ENCODE peak calls at places on chromosomes 3 and 15, in five cellular contexts. U is AG10803, R is retinal pigment epithelial cell, B is A549, O is fibroblast of the aortic adventitia. A is an unnamed sample.

GRCh38 chr3:177777699-177778098 is 580.4 kb upstream of the TBL1XR1 start:
- DNase-seq in U (peak), R (no peak), O (peak), B (peak), A (peak)

GRCh38 chr3:67296039-67296892 is 298.2 kb downstream of the KBTBD8 start:
- DNase-seq in B (no peak), U (no peak), R (no peak), O (no peak), A (no peak)

GRCh38 chr15:63089260-63090043 is 32.2 kb upstream of the LACTB start:
- DNase-seq in R (no peak), O (peak), U (peak), B (peak), A (peak)

GRCh38 chr3:9778518-9779129 is 8.9 kb upstream of the CAMK1 start:
- DNase-seq in B (no peak), U (peak), R (no peak), O (no peak), A (peak)

GRCh38 chr15:73593278-73594074 is 39.7 kb downstream of the NPTN start:
- DNase-seq in U (no peak), O (no peak), B (no peak), R (no peak), A (no peak)

GRCh38 chr3:61111764-61112163 is 139.5 kb downstream of the FHIT start:
- DNase-seq in R (no peak), O (no peak), U (no peak), B (no peak), A (no peak)

GRCh38 chr15:51706347-51706746 is 25.0 kb downstream of the SCG3 start:
- DNase-seq in O (peak), R (no peak), U (peak), B (no peak), A (peak)

GRCh38 chr3:56190130-56190529 is 278.1 kb downstream of the ERC2 start:
- DNase-seq in R (no peak), U (no peak), B (no peak), O (no peak), A (no peak)

GRCh38 chr3:11601446-11602241 is 42.1 kb downstream of the VGLL4 start:
- DNase-seq in B (no peak), R (no peak), U (peak), O (peak), A (peak)

GRCh38 chr15:35624881-35625280 is 78.9 kb upstream of the DPH6 start:
- DNase-seq in O (peak), U (peak), R (peak), B (no peak), A (peak)

GRCh38 chr3:102035118-102035517 is 185.8 kb downstream of the NFKBIZ start:
- DNase-seq in R (peak), U (no peak), B (no peak), O (no peak), A (no peak)

GRCh38 chr15:57861039-57861638 is 154.6 kb downstream of the POLR2M start:
- DNase-seq in R (no peak), B (peak), O (peak), U (peak), A (peak)

GRCh38 chr15:44812029-44812517 is 75.7 kb downstream of the TRIM69 start:
- DNase-seq in U (no peak), O (no peak), R (no peak), B (no peak), A (no peak)

GRCh38 chr3:39812537-39812936 is 3.1 kb downstream of the MYRIP start:
- DNase-seq in R (no peak), O (peak), U (no peak), B (no peak), A (no peak)

DNA sequence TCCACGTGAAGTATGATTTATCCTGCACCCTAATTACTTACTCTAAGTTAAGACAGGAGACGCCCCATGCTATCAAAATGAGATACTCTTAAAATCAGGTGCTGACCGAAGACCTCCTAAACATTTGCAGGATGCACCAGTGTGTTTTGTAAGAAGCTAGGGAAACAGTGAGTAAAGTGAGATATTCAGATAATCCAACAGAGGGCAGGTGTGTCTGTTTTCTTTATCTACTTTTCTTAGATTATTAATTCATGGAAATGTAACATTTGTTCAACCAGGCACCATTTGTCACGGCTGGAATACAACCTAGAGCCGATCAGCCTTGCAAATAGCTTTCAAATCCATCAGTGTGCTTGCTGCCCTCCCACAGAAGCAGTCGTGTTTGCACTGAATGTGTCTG is 202.0 kb upstream of the CHRM5 start:
- DNase-seq in R (no peak), B (no peak), U (no peak), O (peak), A (peak)
- TF ChIP-seq CTCF in R (peak), B (peak), U (peak), O (no peak), A (peak)

GRCh38 chr3:13011369-13012227 is 61.6 kb downstream of the IQSEC1 start:
- DNase-seq in O (no peak), B (no peak), R (no peak), U (no peak), A (no peak)
- H3K4me3 ChIP-seq in O (no peak), B (no peak), R (no peak), U (no peak), A (no peak)

GRCh38 chr3:141440942-141441341 is 45.9 kb upstream of the RASA2 start:
- DNase-seq in O (no peak), R (no peak), B (no peak), U (no peak), A (no peak)

GRCh38 chr3:141442421-141442820 is 44.4 kb upstream of the RASA2 start:
- DNase-seq in B (no peak), O (peak), U (no peak), R (no peak), A (no peak)

GRCh38 chr3:141439589-141439988 is 47.2 kb upstream of the RASA2 start:
- DNase-seq in B (no peak), O (peak), R (no peak), U (no peak), A (no peak)

GRCh38 chr3:141442914-141443313 is 43.9 kb upstream of the RASA2 start:
- DNase-seq in R (no peak), U (no peak), B (no peak), O (no peak), A (no peak)

DNA sequence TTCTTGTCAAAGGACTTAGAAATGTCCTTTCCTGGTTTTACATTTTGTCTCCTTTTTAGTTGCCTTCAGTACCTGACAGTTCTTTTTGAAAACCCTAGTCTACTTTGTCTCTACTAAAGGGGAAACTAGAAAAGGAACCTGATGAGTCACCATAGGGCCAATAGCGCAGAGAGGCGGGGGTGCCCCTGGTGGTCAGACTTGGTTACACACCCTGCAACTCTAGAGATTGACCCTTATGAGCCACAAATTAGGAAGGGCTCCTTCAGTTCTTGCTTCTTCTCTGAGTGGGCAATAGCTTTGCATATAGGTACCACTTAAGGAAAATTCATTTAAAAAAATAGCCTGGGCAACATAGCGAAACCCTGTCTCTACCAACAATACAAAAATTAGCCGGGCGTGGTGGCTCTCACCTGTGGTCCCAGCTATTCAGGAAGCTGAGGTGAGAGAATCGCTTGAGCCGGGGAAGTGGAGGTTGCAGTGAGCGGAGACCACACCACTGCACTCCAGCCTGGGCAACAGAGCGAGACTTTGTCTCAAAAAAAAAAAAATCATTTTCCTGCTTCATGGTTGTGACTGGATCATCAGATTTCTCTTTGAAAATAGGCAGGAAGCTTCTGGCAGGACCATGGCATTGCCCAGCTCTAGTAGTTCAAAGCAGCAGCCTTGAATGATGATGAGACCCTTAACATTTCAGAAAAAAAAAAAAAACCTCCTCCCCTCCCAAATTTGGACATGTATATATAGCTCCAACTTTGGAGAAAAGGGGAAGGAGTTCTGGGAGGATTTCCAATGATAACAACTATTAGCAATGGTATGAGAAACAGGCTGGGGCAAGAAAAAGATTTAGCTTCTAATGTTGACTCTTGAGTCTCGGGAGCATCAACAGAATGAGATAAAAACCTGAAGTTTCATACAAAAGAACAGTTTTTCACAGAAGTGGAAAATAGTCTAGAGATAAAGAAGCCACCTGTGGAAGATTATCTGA is 45.2 kb upstream of the RASA2 start:
- DNase-seq in B (peak), U (peak), O (peak), R (no peak), A (peak)
- TF ChIP-seq CTCF in B (peak), U (peak), O (peak), R (peak), A (peak)

DNA sequence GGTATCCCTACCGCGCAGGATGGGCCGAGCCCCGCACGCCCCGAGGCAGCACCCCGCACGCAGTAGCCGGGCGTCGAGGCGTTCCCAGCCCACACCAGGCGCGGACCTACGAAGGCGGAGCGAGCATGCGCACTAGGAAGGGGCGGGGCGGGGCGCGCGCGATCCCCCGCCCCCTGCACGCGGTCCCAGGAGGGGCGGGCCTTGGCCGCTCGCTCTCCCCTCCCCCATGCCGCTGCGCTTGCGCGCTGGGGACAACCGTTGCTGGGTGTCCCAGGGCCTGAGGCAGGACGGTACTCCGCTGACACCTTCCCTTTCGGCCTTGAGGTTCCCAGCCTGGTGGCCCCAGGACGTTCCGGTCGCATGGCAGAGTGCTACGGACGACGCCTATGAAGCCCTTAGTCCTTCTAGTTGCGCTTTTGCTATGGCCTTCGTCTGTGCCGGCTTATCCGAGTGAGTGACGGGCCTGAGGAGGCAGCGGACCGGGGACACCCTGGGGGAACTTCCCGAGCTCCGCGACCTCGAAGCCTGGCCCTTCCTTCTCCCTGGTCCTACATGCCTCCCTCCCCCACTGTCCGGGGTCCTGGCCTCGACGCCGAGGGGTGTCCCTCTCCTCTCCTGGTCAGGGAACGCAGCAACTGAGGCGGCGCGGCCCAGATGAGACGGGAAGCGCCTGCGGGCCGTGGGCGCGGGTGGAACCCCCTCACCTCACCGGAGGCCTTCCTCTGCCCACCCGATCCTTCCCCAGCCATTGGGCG is at the start of gene SPESP1:
- DNase-seq in R (no peak), B (no peak), U (peak), O (peak), A (peak)
- H3K4me3 ChIP-seq in R (peak), B (no peak), U (peak), O (peak), A (peak)

DNA sequence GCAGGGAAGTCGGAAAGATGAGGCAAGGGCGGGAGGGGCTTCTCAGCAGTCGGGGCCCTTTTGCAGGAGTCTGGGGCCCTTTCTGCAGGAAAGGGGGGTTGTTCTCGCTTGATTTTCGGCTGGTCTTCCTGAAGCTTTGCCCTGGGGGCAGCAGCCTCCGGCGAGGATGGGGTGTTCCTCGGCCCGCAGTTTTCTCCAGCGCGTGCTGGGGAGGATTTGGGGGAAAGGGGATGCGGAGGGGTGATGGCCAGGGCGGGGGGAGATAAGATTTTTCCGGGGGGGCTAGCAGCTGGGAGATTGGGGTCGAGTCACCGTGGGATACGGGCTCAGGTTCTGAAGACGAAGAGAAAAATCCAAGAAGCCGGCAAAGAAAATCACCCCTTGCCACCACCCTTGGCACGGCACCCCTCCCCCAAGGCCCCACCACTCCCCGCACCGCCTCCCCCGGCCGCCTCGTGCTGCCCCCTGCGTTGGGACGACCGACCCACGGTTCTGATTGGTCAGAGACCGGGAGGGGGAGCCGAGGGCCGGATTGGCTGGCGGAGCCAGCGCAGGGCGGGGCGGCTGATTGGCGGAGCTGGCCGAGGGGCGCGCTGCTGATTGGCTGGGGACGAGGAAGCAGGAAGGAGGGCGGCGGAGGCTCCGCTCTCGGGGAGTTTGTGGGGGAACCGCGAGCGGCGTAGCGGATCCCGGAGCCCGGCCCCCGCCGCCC is at the start of gene BAHD1:
- DNase-seq in R (peak), U (peak), O (peak), B (peak), A (peak)
- TF ChIP-seq CTCF in R (no peak), U (no peak), O (peak), B (no peak), A (no peak)

DNA sequence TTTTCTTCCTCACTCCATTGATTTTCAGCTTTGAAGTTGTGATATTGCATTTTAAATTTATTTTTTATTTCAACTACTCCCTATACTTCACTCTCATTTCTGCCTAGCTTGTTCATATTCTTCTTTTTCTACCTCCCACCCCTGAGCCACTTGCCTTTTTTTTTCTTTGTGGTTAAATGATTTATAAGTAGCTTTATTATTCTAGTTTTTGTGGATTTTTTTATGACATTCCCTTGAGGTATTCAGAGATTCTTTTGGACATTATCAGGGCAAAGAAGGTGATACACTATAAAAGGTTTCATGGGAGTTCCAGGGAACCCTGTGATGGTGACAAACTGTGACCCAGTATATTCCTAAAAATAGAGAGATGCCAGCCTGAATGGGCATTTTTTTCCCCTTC is 3.3 kb downstream of the C15orf61 start:
- DNase-seq in O (no peak), B (no peak), R (no peak), U (no peak), A (no peak)
- H3K4me3 ChIP-seq in O (no peak), B (no peak), R (no peak), U (peak), A (no peak)